ENCODE peak calls at places on chromosomes 2 and 18, in ten cellular contexts. One of them, this sample, is unnamed.
A peak's percentile ranks its signal among the peaks of the same experiment; 100 is the strongest.

GRCh38 chr18:66795011-66795410 is 191.1 kb upstream of the CDH19 start:
- DNase-seq in OCI-LY7: no peak
- DNase-seq in sigmoid colon: no peak
- DNase-seq in HCT116: no peak
- DNase-seq in cardiac fibroblast: peak; percentile 17
- DNase-seq in prostate gland: no peak
- DNase-seq in tibial nerve: no peak
- DNase-seq in BJ: no peak
- DNase-seq in aorta: no peak
- DNase-seq in Peyer's patch: no peak
- DNase-seq in this sample: no peak

GRCh38 chr2:67877281-67877680 is 185.5 kb downstream of the C1D start:
- DNase-seq in OCI-LY7: no peak
- DNase-seq in sigmoid colon: no peak
- DNase-seq in HCT116: no peak
- DNase-seq in cardiac fibroblast: no peak
- DNase-seq in prostate gland: no peak
- DNase-seq in tibial nerve: no peak
- DNase-seq in BJ: no peak
- DNase-seq in aorta: no peak
- DNase-seq in Peyer's patch: no peak
- DNase-seq in this sample: no peak

GRCh38 chr2:204453730-204454167 is 91.5 kb upstream of the PARD3B start:
- DNase-seq in OCI-LY7: no peak
- DNase-seq in sigmoid colon: peak; percentile 83
- DNase-seq in HCT116: no peak
- DNase-seq in cardiac fibroblast: peak; percentile 23
- DNase-seq in prostate gland: no peak
- DNase-seq in tibial nerve: no peak
- DNase-seq in BJ: no peak
- DNase-seq in aorta: peak; percentile 68
- DNase-seq in Peyer's patch: peak; percentile 48
- DNase-seq in this sample: peak; percentile 61

GRCh38 chr18:79523738-79524180 is 128.0 kb downstream of the NFATC1 start:
- DNase-seq in OCI-LY7: peak; percentile 78
- DNase-seq in sigmoid colon: peak; percentile 55
- DNase-seq in HCT116: no peak
- DNase-seq in cardiac fibroblast: no peak
- DNase-seq in prostate gland: no peak
- DNase-seq in tibial nerve: no peak
- DNase-seq in BJ: no peak
- DNase-seq in aorta: peak; percentile 48
- DNase-seq in Peyer's patch: peak; percentile 94
- DNase-seq in this sample: peak; percentile 27

GRCh38 chr2:191302459-191303155 is 57.4 kb downstream of the MYO1B start:
- DNase-seq in OCI-LY7: no peak
- DNase-seq in sigmoid colon: no peak
- DNase-seq in HCT116: peak; percentile 29
- DNase-seq in cardiac fibroblast: no peak
- DNase-seq in prostate gland: no peak
- DNase-seq in tibial nerve: no peak
- DNase-seq in BJ: no peak
- DNase-seq in aorta: no peak
- DNase-seq in Peyer's patch: peak; percentile 54
- DNase-seq in this sample: no peak

GRCh38 chr2:37287966-37288365 is 36.7 kb downstream of the PRKD3 start:
- DNase-seq in OCI-LY7: peak; percentile 54
- DNase-seq in sigmoid colon: no peak
- DNase-seq in HCT116: no peak
- DNase-seq in cardiac fibroblast: no peak
- DNase-seq in prostate gland: no peak
- DNase-seq in tibial nerve: no peak
- DNase-seq in BJ: no peak
- DNase-seq in aorta: no peak
- DNase-seq in Peyer's patch: no peak
- DNase-seq in this sample: no peak

GRCh38 chr2:185208261-185208660 is 530.3 kb upstream of the FSIP2 start:
- DNase-seq in OCI-LY7: peak; percentile 8
- DNase-seq in sigmoid colon: no peak
- DNase-seq in HCT116: peak; percentile 45
- DNase-seq in cardiac fibroblast: no peak
- DNase-seq in prostate gland: no peak
- DNase-seq in tibial nerve: peak; percentile 6
- DNase-seq in BJ: no peak
- DNase-seq in aorta: no peak
- DNase-seq in Peyer's patch: no peak
- DNase-seq in this sample: peak; percentile 25

GRCh38 chr2:70965506-70965905 is 12.9 kb upstream of the ANKRD53 start:
- DNase-seq in OCI-LY7: no peak
- DNase-seq in sigmoid colon: no peak
- DNase-seq in HCT116: no peak
- DNase-seq in cardiac fibroblast: no peak
- DNase-seq in prostate gland: no peak
- DNase-seq in tibial nerve: no peak
- DNase-seq in BJ: no peak
- DNase-seq in aorta: no peak
- DNase-seq in Peyer's patch: no peak
- DNase-seq in this sample: peak; percentile 15

GRCh38 chr18:29248856-29249255 is 1071.9 kb upstream of the CDH2 start:
- DNase-seq in OCI-LY7: no peak
- DNase-seq in sigmoid colon: no peak
- DNase-seq in HCT116: no peak
- DNase-seq in cardiac fibroblast: no peak
- DNase-seq in prostate gland: no peak
- DNase-seq in tibial nerve: no peak
- DNase-seq in BJ: no peak
- DNase-seq in aorta: no peak
- DNase-seq in Peyer's patch: no peak
- DNase-seq in this sample: no peak

GRCh38 chr18:23227729-23228075 is 92.4 kb downstream of the CABLES1 start:
- DNase-seq in OCI-LY7: peak; percentile 50
- DNase-seq in sigmoid colon: no peak
- DNase-seq in HCT116: no peak
- DNase-seq in cardiac fibroblast: no peak
- DNase-seq in prostate gland: no peak
- DNase-seq in tibial nerve: no peak
- DNase-seq in BJ: no peak
- DNase-seq in aorta: no peak
- DNase-seq in Peyer's patch: no peak
- DNase-seq in this sample: no peak
- H3K4me3 ChIP-seq in OCI-LY7: peak overlapping the region; percentile 40
- H3K4me3 ChIP-seq in sigmoid colon: no peak overlapping the region
- H3K4me3 ChIP-seq in HCT116: no peak overlapping the region
- H3K4me3 ChIP-seq in cardiac fibroblast: no peak overlapping the region
- H3K4me3 ChIP-seq in prostate gland: no peak overlapping the region
- H3K4me3 ChIP-seq in tibial nerve: no peak overlapping the region
- H3K4me3 ChIP-seq in BJ: no peak overlapping the region
- H3K4me3 ChIP-seq in aorta: no peak overlapping the region
- H3K4me3 ChIP-seq in Peyer's patch: no peak overlapping the region
- H3K4me3 ChIP-seq in this sample: no peak overlapping the region

GRCh38 chr18:13283746-13284145 is 65.2 kb downstream of the LDLRAD4 start:
- DNase-seq in OCI-LY7: no peak
- DNase-seq in sigmoid colon: no peak
- DNase-seq in HCT116: no peak
- DNase-seq in cardiac fibroblast: no peak
- DNase-seq in prostate gland: no peak
- DNase-seq in tibial nerve: no peak
- DNase-seq in BJ: no peak
- DNase-seq in aorta: no peak
- DNase-seq in Peyer's patch: no peak
- DNase-seq in this sample: no peak
- H3K4me3 ChIP-seq in OCI-LY7: no peak overlapping the region
- H3K4me3 ChIP-seq in sigmoid colon: no peak overlapping the region
- H3K4me3 ChIP-seq in HCT116: no peak overlapping the region
- H3K4me3 ChIP-seq in cardiac fibroblast: no peak overlapping the region
- H3K4me3 ChIP-seq in prostate gland: no peak overlapping the region
- H3K4me3 ChIP-seq in tibial nerve: no peak overlapping the region
- H3K4me3 ChIP-seq in BJ: no peak overlapping the region
- H3K4me3 ChIP-seq in aorta: no peak overlapping the region
- H3K4me3 ChIP-seq in Peyer's patch: no peak overlapping the region
- H3K4me3 ChIP-seq in this sample: no peak overlapping the region

GRCh38 chr2:186599186-186599778 is 9.4 kb downstream of the ITGAV start:
- DNase-seq in OCI-LY7: no peak
- DNase-seq in sigmoid colon: no peak
- DNase-seq in HCT116: no peak
- DNase-seq in cardiac fibroblast: no peak
- DNase-seq in prostate gland: no peak
- DNase-seq in tibial nerve: no peak
- DNase-seq in BJ: no peak
- DNase-seq in aorta: no peak
- DNase-seq in Peyer's patch: no peak
- DNase-seq in this sample: no peak
- H3K4me3 ChIP-seq in OCI-LY7: no peak overlapping the region
- H3K4me3 ChIP-seq in sigmoid colon: no peak overlapping the region
- H3K4me3 ChIP-seq in HCT116: no peak overlapping the region
- H3K4me3 ChIP-seq in cardiac fibroblast: no peak overlapping the region
- H3K4me3 ChIP-seq in prostate gland: no peak overlapping the region
- H3K4me3 ChIP-seq in tibial nerve: no peak overlapping the region
- H3K4me3 ChIP-seq in BJ: no peak overlapping the region
- H3K4me3 ChIP-seq in aorta: no peak overlapping the region
- H3K4me3 ChIP-seq in Peyer's patch: no peak overlapping the region
- H3K4me3 ChIP-seq in this sample: no peak overlapping the region

GRCh38 chr2:202172439-202173191 is 65.8 kb downstream of the SUMO1 start:
- DNase-seq in OCI-LY7: no peak
- DNase-seq in sigmoid colon: no peak
- DNase-seq in HCT116: no peak
- DNase-seq in cardiac fibroblast: no peak
- DNase-seq in prostate gland: no peak
- DNase-seq in tibial nerve: no peak
- DNase-seq in BJ: no peak
- DNase-seq in aorta: no peak
- DNase-seq in Peyer's patch: no peak
- DNase-seq in this sample: no peak

GRCh38 chr2:202165945-202166344 is 72.5 kb downstream of the SUMO1 start:
- DNase-seq in OCI-LY7: no peak
- DNase-seq in sigmoid colon: no peak
- DNase-seq in HCT116: no peak
- DNase-seq in cardiac fibroblast: no peak
- DNase-seq in prostate gland: no peak
- DNase-seq in tibial nerve: no peak
- DNase-seq in BJ: peak; percentile 30
- DNase-seq in aorta: no peak
- DNase-seq in Peyer's patch: no peak
- DNase-seq in this sample: no peak

GRCh38 chr2:202169826-202170424 is 68.5 kb downstream of the SUMO1 start:
- DNase-seq in OCI-LY7: no peak
- DNase-seq in sigmoid colon: no peak
- DNase-seq in HCT116: no peak
- DNase-seq in cardiac fibroblast: no peak
- DNase-seq in prostate gland: no peak
- DNase-seq in tibial nerve: no peak
- DNase-seq in BJ: no peak
- DNase-seq in aorta: no peak
- DNase-seq in Peyer's patch: no peak
- DNase-seq in this sample: no peak

GRCh38 chr2:202169131-202169530 is 69.3 kb downstream of the SUMO1 start:
- DNase-seq in OCI-LY7: no peak
- DNase-seq in sigmoid colon: no peak
- DNase-seq in HCT116: no peak
- DNase-seq in cardiac fibroblast: no peak
- DNase-seq in prostate gland: no peak
- DNase-seq in tibial nerve: no peak
- DNase-seq in BJ: no peak
- DNase-seq in aorta: no peak
- DNase-seq in Peyer's patch: no peak
- DNase-seq in this sample: no peak

DNA sequence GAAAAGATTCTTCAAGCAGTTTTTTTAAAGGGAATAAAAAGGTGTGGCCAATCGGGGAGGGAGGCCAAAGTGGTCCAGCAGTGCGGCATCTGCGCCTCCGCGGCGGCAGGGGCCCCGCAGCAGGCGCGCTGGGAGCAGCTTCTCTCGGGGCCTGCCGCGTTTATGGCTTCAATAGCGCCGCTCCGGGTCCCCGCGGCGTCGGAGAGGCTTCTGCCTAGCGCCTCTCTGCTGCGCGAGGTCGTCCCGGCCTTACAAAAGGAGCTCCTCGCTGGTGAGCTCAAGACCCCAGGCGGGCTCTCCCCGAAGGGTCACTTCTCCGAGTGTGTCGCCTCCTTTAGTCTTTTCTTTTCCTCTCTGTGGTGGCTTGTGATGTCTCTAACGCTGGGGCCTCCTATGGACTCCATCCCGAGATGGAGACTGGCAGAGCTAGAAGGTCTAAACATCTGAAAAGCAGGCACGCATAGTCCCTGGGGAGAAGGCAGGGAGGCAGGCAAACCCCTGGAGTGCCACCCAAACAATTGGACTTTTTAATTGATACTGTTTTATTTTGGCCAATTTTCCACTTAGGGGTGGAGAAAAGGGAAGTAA is 67.1 kb downstream of the SUMO1 start:
- DNase-seq in OCI-LY7: no peak
- DNase-seq in sigmoid colon: no peak
- DNase-seq in HCT116: no peak
- DNase-seq in cardiac fibroblast: peak; percentile 22
- DNase-seq in prostate gland: no peak
- DNase-seq in tibial nerve: no peak
- DNase-seq in BJ: no peak
- DNase-seq in aorta: no peak
- DNase-seq in Peyer's patch: no peak
- DNase-seq in this sample: no peak
- H3K4me3 ChIP-seq in OCI-LY7: no peak overlapping the region
- H3K4me3 ChIP-seq in sigmoid colon: peak overlapping the region; percentile 41
- H3K4me3 ChIP-seq in HCT116: no peak overlapping the region
- H3K4me3 ChIP-seq in cardiac fibroblast: no peak overlapping the region
- H3K4me3 ChIP-seq in prostate gland: no peak overlapping the region
- H3K4me3 ChIP-seq in tibial nerve: no peak overlapping the region
- H3K4me3 ChIP-seq in BJ: no peak overlapping the region
- H3K4me3 ChIP-seq in aorta: no peak overlapping the region
- H3K4me3 ChIP-seq in Peyer's patch: peak overlapping the region; percentile 27
- H3K4me3 ChIP-seq in this sample: no peak overlapping the region

DNA sequence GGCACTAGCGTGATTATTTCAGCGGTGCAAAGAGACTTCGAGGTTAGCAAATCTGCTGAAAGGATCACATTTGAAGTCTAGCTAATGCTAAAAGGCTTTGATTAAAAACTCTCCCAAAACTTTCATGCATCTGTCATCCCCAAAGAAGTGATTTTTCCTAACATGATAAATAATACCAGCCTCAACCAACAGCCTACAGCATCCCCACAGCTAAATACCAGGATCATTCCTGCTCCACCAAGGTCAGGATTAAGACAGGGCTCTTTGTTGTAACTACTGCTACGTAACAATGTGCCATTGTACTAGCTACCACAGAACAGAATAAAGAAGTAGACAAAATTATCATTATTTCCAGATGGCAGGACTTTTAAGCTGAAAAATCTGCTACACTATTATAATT is 1.6 kb downstream of the OR6B3 start:
- DNase-seq in OCI-LY7: no peak
- DNase-seq in sigmoid colon: no peak
- DNase-seq in HCT116: no peak
- DNase-seq in cardiac fibroblast: no peak
- DNase-seq in prostate gland: no peak
- DNase-seq in tibial nerve: no peak
- DNase-seq in BJ: no peak
- DNase-seq in aorta: no peak
- DNase-seq in Peyer's patch: no peak
- DNase-seq in this sample: no peak
- H3K4me3 ChIP-seq in OCI-LY7: no peak overlapping the region
- H3K4me3 ChIP-seq in sigmoid colon: no peak overlapping the region
- H3K4me3 ChIP-seq in HCT116: no peak overlapping the region
- H3K4me3 ChIP-seq in cardiac fibroblast: no peak overlapping the region
- H3K4me3 ChIP-seq in prostate gland: no peak overlapping the region
- H3K4me3 ChIP-seq in tibial nerve: no peak overlapping the region
- H3K4me3 ChIP-seq in BJ: no peak overlapping the region
- H3K4me3 ChIP-seq in aorta: no peak overlapping the region
- H3K4me3 ChIP-seq in Peyer's patch: no peak overlapping the region
- H3K4me3 ChIP-seq in this sample: no peak overlapping the region